ENCODE peak calls at places on chromosomes 11 and 22, in nine cellular contexts. R, J, Y, I, L, K, V, U and Z are unnamed samples.

GRCh38 chr22:39220897-39221850 is 23.6 kb downstream of the PDGFB start:
- DNase-seq in I (no peak), Y (no peak), V (no peak), J (peak; percentile 6), R (no peak), K (peak; percentile 82), U (no peak), L (peak; percentile 19), Z (peak; percentile 35)

GRCh38 chr11:75576445-75577049 is 14.5 kb downstream of the SERPINH1 start:
- DNase-seq in K (no peak), V (no peak), J (peak; percentile 53), Y (no peak), I (no peak), L (peak; percentile 69), R (peak; percentile 76), U (peak; percentile 46), Z (no peak)

GRCh38 chr11:64090811-64091516 is 55.2 kb downstream of the FLRT1 start:
- DNase-seq in V (no peak), Y (peak; percentile 31), L (no peak), U (peak; percentile 13), R (no peak), K (peak; percentile 68), I (no peak), J (no peak), Z (no peak)

GRCh38 chr11:46267930-46268329 is 9.5 kb upstream of the CREB3L1 start:
- DNase-seq in I (no peak), R (no peak), U (no peak), J (no peak), L (no peak), Y (no peak), K (no peak), V (no peak), Z (no peak)

GRCh38 chr11:64372802-64373597 is 14.0 kb downstream of the RPS6KA4 start:
- DNase-seq in Y (peak; percentile 88), V (peak; percentile 92), I (no peak), U (no peak), K (no peak), J (peak; percentile 58), R (no peak), L (no peak), Z (no peak)

GRCh38 chr11:19345848-19346681 is 105.3 kb upstream of the E2F8 start:
- DNase-seq in I (no peak), U (peak; percentile 13), K (no peak), J (no peak), V (no peak), R (no peak), Y (peak; percentile 21), L (no peak), Z (no peak)

GRCh38 chr11:122103366-122103765 is 12.6 kb downstream of the BLID start:
- DNase-seq in K (peak; percentile 47), R (no peak), U (peak; percentile 63), Y (no peak), V (no peak), L (no peak), J (no peak), I (no peak), Z (peak; percentile 30)

GRCh38 chr11:33268945-33269567 is 11.9 kb downstream of the HIPK3 start:
- DNase-seq in K (no peak), Y (no peak), J (no peak), R (no peak), V (no peak), I (no peak), U (peak; percentile 23), L (no peak), Z (peak; percentile 4)

GRCh38 chr11:113203332-113203731 is 111.1 kb upstream of the TTC12 start:
- DNase-seq in I (no peak), L (no peak), V (no peak), U (no peak), K (no peak), J (no peak), R (no peak), Y (no peak), Z (no peak)

GRCh38 chr11:69039501-69039900 is 9.2 kb upstream of the TPCN2 start:
- DNase-seq in L (no peak), K (no peak), R (no peak), J (no peak), V (no peak), Y (no peak), I (no peak), U (peak; percentile 51), Z (no peak)

GRCh38 chr11:63906585-63906984 is 10.4 kb downstream of the RCOR2 start:
- DNase-seq in K (no peak), I (no peak), U (no peak), R (no peak), L (no peak), J (peak; percentile 51), V (no peak), Y (no peak), Z (no peak)

GRCh38 chr22:31925056-31925455 is 19.3 kb upstream of the YWHAH start:
- DNase-seq in Y (no peak), R (no peak), J (no peak), I (no peak), L (no peak), U (no peak), V (no peak), K (no peak), Z (no peak)

GRCh38 chr11:77347962-77348361 is 46.5 kb upstream of the GDPD4 start:
- DNase-seq in Y (no peak), I (no peak), L (no peak), J (no peak), K (no peak), R (no peak), V (no peak), U (no peak), Z (no peak)

GRCh38 chr11:72669527-72669926 is 4.7 kb downstream of the PDE2A start:
- DNase-seq in L (no peak), J (no peak), U (no peak), Y (no peak), I (no peak), R (no peak), V (no peak), K (no peak), Z (no peak)

GRCh38 chr11:78654866-78655265 is 80.2 kb upstream of the NARS2 start:
- DNase-seq in K (no peak), U (no peak), V (no peak), J (no peak), L (no peak), I (peak; percentile 60), Y (no peak), R (no peak), Z (no peak)

GRCh38 chr11:120128392-120129172 is 9.3 kb downstream of the TRIM29 start:
- DNase-seq in I (no peak), L (peak; percentile 82), J (peak; percentile 87), R (no peak), Y (no peak), U (peak; percentile 20), V (no peak), K (peak; percentile 91), Z (peak; percentile 88)

DNA sequence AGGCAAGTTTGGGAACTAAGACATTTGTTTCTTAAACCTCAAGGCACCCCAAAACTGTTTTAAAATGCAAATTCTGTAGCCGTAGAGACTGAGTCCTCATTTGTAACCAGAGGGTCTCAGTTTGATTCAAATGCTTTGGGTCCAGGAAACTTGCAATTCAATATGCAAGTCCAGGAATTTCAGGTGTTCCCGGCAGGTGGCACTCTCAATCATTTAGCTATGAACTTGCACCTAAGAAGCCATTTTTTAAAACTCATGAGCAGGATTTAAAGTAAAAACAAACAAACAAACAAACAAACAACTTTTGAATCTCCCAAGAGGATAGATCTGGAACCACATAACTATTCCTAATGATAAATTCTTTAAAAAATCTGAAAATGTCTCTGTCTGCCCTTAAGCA is 8.7 kb upstream of the ABTB2 start:
- DNase-seq in V (peak; percentile 73), I (no peak), U (no peak), Y (no peak), R (no peak), K (peak; percentile 62), J (no peak), L (no peak), Z (no peak)
- TF ChIP-seq CTCF in V (peak; percentile 89), I (no peak), U (no peak), Y (peak; percentile 72), R (peak; percentile 44), K (peak; percentile 56), J (no peak), L (no peak), Z (no peak)

DNA sequence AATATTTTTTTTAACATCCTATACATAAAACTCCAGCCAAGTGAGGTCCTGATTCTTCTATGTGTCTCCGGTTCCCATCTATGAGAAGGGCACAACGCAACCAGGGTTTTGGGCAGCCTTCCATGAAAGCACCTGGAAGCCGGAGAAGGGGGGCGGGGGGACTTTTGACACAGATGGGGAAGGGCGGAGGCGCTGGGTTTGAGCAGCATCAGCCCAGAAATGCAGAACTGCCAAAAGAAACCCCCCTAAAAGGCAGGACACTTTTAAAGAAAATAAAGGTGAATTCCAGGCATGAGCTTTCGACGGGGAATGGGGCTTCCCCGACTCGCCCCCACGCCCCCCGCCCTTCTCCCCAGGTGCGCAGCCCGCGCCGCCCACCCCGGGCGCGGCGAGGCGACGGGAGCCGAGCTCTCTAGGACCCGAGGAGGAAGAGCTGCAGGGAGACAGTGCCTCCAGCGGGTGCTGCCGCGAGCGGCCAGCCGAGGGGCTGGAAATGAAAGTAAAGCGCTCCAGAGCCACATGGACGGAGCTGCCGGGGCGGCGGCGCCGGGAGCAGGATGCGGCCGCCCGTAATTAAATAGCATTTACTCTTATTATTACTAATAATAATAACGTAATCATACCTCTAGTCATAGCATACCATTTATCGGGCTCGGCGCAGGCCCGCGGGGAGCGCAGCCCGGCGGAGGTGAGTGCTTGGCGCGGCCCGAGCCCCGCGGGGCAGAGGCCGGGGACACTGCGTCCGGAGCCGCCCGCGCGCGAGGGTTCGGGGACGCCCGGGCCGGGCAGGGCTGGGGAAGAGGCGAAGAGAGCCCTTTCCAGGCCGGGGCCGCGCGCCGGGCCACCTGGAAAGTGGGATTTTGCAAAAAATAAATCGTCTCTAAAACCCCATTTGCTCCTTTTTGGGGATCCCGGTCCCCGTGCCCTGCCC is at the start of gene ZC3H7B:
- DNase-seq in I (no peak), U (peak; percentile 83), L (peak; percentile 82), K (peak; percentile 82), J (peak; percentile 89), R (no peak), Y (peak; percentile 92), V (no peak), Z (peak; percentile 88)
- TF ChIP-seq CTCF in I (peak; percentile 50), U (peak; percentile 62), L (peak; percentile 41), K (peak; percentile 38), J (peak; percentile 50), R (peak; percentile 57), Y (peak; percentile 32), V (no peak), Z (peak; percentile 67)

DNA sequence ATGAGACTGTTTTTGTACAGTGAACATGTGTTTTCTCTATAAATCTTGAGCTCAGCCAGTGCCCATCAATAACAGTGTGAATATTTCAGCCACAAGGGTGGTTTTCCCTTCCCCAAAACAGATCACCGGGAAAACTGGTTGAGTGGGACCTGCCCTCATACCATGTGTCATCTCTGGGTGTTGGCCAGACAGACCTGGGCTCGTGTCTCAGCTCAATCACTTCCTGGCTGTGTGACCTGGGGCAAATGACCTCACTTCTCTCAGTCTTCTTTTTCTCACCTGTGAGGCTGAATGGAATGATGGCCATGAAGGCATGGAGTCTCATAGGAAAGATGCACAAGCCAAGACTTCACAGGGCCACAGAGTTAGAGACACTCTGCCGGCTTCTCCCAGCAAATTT is 74.7 kb downstream of the COMMD9 start:
- DNase-seq in I (no peak), J (no peak), K (peak; percentile 32), V (no peak), L (no peak), U (no peak), R (no peak), Y (no peak), Z (peak; percentile 78)
- TF ChIP-seq CTCF in I (no peak), J (no peak), K (no peak), V (no peak), L (no peak), U (no peak), R (no peak), Y (no peak), Z (no peak)

GRCh38 chr11:134277176-134278001 is 1.2 kb downstream of the GLB1L3 start:
- DNase-seq in I (peak; percentile 83), V (no peak), Y (no peak), J (no peak), R (no peak), K (no peak), U (no peak), L (no peak), Z (no peak)
- TF ChIP-seq CTCF in I (no peak), V (no peak), Y (no peak), J (no peak), R (no peak), K (no peak), U (no peak), L (no peak), Z (no peak)